ENCODE peak calls at places on chromosomes 2 and 18, in six cellular contexts. E, N, F, R, T and Q are unnamed samples. For H3K4me1, the result is how much of the 10 kb centered on the place peaks cover.

GRCh38 chr2:238321467-238321866 is 1.1 kb downstream of the TRAF3IP1 start:
- DNase-seq in E (no peak), N (no peak), F (no peak), R (peak), T (peak), Q (no peak)

GRCh38 chr2:218003994-218004419 is 1.2 kb upstream of the TNS1 start:
- DNase-seq in E (peak), N (no peak), F (no peak), R (no peak), T (no peak), Q (no peak)

GRCh38 chr2:22238967-22239366 is 1115.2 kb downstream of the TDRD15 start:
- DNase-seq in E (no peak), N (no peak), F (no peak), R (no peak), T (no peak), Q (no peak)

GRCh38 chr2:168247341-168248305 is at the start of gene STK39:
- DNase-seq in E (peak), N (peak), F (peak), R (peak), T (peak), Q (peak)

GRCh38 chr2:113886479-113887383 is 3.2 kb upstream of the ACTR3 start:
- DNase-seq in E (peak), N (no peak), F (no peak), R (peak), T (peak), Q (peak)

GRCh38 chr2:224146356-224147160 is 107.5 kb upstream of the SERPINE2 start:
- DNase-seq in E (peak), N (no peak), F (no peak), R (no peak), T (no peak), Q (no peak)

GRCh38 chr18:24534737-24535136 is 74.3 kb downstream of the HRH4 start:
- DNase-seq in E (no peak), N (no peak), F (no peak), R (no peak), T (no peak), Q (no peak)

GRCh38 chr2:149908731-149909690 is 321.4 kb upstream of the MMADHC start:
- DNase-seq in E (no peak), N (no peak), F (no peak), R (no peak), T (no peak), Q (no peak)

GRCh38 chr2:198863655-198864054 is 594.1 kb downstream of the SATB2 start:
- DNase-seq in E (no peak), N (no peak), F (no peak), R (no peak), T (no peak), Q (no peak)

GRCh38 chr2:72204156-72204781 is 56.6 kb upstream of the CYP26B1 start:
- DNase-seq in E (no peak), N (no peak), F (no peak), R (no peak), T (no peak), Q (no peak)

GRCh38 chr2:58973831-58974281 is 732.7 kb upstream of the FANCL start:
- DNase-seq in E (no peak), N (no peak), F (peak), R (no peak), T (no peak), Q (no peak)

GRCh38 chr2:140734992-140735391 is 1395.8 kb downstream of the LRP1B start:
- DNase-seq in E (no peak), N (no peak), F (no peak), R (no peak), T (no peak), Q (no peak)

DNA sequence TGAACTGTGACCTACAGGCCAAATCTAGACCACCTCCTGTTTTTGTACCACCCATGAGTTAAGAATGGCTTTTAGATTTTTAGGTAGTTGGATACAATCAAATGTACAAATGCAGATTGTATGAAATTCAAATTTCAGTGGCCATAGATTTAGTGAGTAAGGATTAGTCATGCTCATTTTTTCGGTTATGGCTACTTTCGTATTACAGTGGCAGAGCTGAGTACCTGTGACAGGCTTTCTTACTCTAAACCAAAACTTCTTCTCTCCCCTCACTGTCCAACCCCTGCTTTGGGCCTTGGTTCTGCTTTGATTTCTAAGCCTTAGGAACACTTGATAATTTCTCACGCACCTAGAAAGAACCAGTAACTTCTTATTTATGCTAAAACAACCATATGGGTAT is 82.1 kb downstream of the CDC42EP3 start:
- DNase-seq in E (no peak), N (no peak), F (no peak), R (peak), T (no peak), Q (no peak)
- H3K4me1 ChIP-seq in E (under half), N (under half), F (under half), R (half or more), T (half or more), Q (under half)

DNA sequence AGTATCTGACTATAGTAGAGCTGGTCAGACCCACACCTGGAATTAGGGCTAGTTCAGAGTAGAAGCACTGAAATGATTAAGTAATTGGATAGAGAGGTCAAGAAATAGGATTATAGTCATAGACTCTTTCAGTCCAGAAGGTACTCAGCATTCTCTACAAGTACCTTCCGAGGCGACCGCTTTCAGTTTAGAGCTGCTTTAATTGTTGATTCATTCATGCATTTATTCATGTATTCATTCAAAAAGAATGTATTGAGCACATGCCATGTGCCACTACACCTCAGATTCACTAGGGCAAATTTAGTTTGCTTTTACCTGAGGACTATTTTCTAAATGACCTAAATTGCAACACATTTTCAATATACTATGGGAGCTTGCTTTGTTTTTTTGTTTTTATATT is 48.7 kb downstream of the CRIM1 start:
- DNase-seq in E (no peak), N (no peak), F (no peak), R (peak), T (no peak), Q (no peak)
- H3K4me1 ChIP-seq in E (under half), N (under half), F (under half), R (under half), T (under half), Q (under half)

GRCh38 chr2:136210822-136211221 is 92.9 kb upstream of the CXCR4 start:
- DNase-seq in E (no peak), N (no peak), F (no peak), R (no peak), T (no peak), Q (no peak)
- H3K4me1 ChIP-seq in E (under half), N (under half), F (half or more), R (under half), T (under half), Q (under half)

GRCh38 chr2:46564350-46564749 is 85.0 kb downstream of the TMEM247 start:
- DNase-seq in E (no peak), N (no peak), F (no peak), R (no peak), T (no peak), Q (no peak)
- H3K4me1 ChIP-seq in E (under half), N (under half), F (half or more), R (under half), T (under half), Q (under half)

GRCh38 chr2:160371251-160372009 is 122.2 kb downstream of the RBMS1 start:
- DNase-seq in E (no peak), N (no peak), F (no peak), R (no peak), T (no peak), Q (no peak)
- H3K4me1 ChIP-seq in E (under half), N (under half), F (half or more), R (under half), T (half or more), Q (under half)

GRCh38 chr2:85397925-85398331 is 12.2 kb downstream of the CAPG start:
- DNase-seq in E (no peak), N (no peak), F (no peak), R (no peak), T (no peak), Q (no peak)
- H3K4me1 ChIP-seq in E (under half), N (under half), F (under half), R (under half), T (under half), Q (under half)